ENCODE peak calls at places on chromosomes 1 and 21, in seven cellular contexts. W is testis; F is cardiac fibroblast; N is AG04449; X is Panc1; A is mesenchymal stem cell; Q is CD4-positive, alpha-beta memory T cell. B is an unnamed sample.

GRCh38 chr1:230855886-230856285 is 12.4 kb downstream of the C1orf198 start:
- DNase-seq in W (no peak), F (peak; percentile 25), N (no peak), X (no peak), A (no peak), Q (no peak), B (no peak)

GRCh38 chr21:42711667-42712066 is 58.2 kb downstream of the PDE9A start:
- DNase-seq in W (no peak), F (no peak), N (no peak), X (no peak), A (no peak), Q (no peak), B (no peak)

GRCh38 chr21:46284077-46284644 is 1.2 kb downstream of the MCM3AP start:
- DNase-seq in W (no peak), F (no peak), N (no peak), X (no peak), A (no peak), Q (no peak), B (no peak)

GRCh38 chr1:168623003-168623828 is 46.8 kb downstream of the XCL1 start:
- DNase-seq in W (peak; percentile 23), F (peak; percentile 77), N (no peak), X (no peak), A (peak; percentile 92), Q (no peak), B (peak; percentile 74)

GRCh38 chr1:43451701-43452532 is 1.8 kb downstream of the HYI start:
- DNase-seq in W (no peak), F (no peak), N (no peak), X (no peak), A (no peak), Q (no peak), B (no peak)

GRCh38 chr1:91611498-91611917 is 110.9 kb downstream of the CDC7 start:
- DNase-seq in W (no peak), F (peak; percentile 18), N (no peak), X (no peak), A (no peak), Q (no peak), B (no peak)

GRCh38 chr21:43361127-43361492 is 65.8 kb downstream of the SIK1 start:
- DNase-seq in W (peak; percentile 38), F (peak; percentile 59), N (no peak), X (no peak), A (no peak), Q (no peak), B (no peak)

GRCh38 chr1:39936724-39937491 is 18.0 kb upstream of the MFSD2A start:
- DNase-seq in W (no peak), F (no peak), N (no peak), X (no peak), A (no peak), Q (no peak), B (no peak)

GRCh38 chr1:93567255-93567918 is 114.2 kb downstream of the BCAR3 start:
- DNase-seq in W (peak; percentile 88), F (peak; percentile 95), N (peak; percentile 80), X (no peak), A (peak; percentile 96), Q (no peak), B (peak; percentile 69)

GRCh38 chr1:25695991-25696330 is 79.4 kb downstream of the MAN1C1 start:
- DNase-seq in W (no peak), F (peak; percentile 94), N (peak; percentile 85), X (no peak), A (peak; percentile 96), Q (no peak), B (peak; percentile 90)

GRCh38 chr1:25692560-25692959 is 76.0 kb downstream of the MAN1C1 start:
- DNase-seq in W (no peak), F (no peak), N (no peak), X (no peak), A (no peak), Q (no peak), B (no peak)

GRCh38 chr1:25694591-25695007 is 78.0 kb downstream of the MAN1C1 start:
- DNase-seq in W (no peak), F (no peak), N (no peak), X (no peak), A (peak; percentile 70), Q (no peak), B (no peak)

GRCh38 chr1:25695066-25695990 is 78.7 kb downstream of the MAN1C1 start:
- DNase-seq in W (peak; percentile 78), F (peak; percentile 98), N (peak; percentile 95), X (no peak), A (peak; percentile 99), Q (no peak), B (peak; percentile 96)

GRCh38 chr1:25694167-25694566 is 77.6 kb downstream of the MAN1C1 start:
- DNase-seq in W (peak; percentile 68), F (no peak), N (no peak), X (no peak), A (peak; percentile 68), Q (no peak), B (peak; percentile 77)
- H3K4me3 ChIP-seq in W (no peak overlapping the region), F (no peak overlapping the region), N (no peak overlapping the region), X (no peak overlapping the region), A (peak overlapping the region; percentile 28), Q (no peak overlapping the region), B (no peak overlapping the region)

DNA sequence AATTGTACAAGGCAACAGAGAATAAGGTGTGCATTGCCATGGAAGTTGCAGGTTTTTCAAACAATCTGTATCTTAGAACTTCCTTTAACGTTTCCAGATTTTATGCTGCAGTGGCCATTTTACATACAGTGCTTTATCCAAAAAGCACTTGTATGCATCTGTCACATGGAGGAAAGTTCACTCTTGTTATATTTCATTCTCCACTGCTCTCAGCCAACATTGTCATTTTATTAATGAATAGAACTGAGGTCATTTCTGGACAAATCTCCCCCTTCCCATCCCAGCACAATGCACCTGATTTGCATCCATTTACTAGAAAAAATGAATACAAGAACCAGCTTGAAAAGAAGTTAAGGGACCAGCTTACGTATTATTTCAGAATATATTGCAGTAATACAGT is 342.0 kb downstream of the USP25 start:
- DNase-seq in W (no peak), F (no peak), N (no peak), X (no peak), A (no peak), Q (no peak), B (no peak)
- H3K4me3 ChIP-seq in W (peak overlapping the region; percentile 56), F (no peak overlapping the region), N (peak overlapping the region; percentile 59), X (no peak overlapping the region), A (peak overlapping the region; percentile 5), Q (no peak overlapping the region), B (peak overlapping the region; percentile 23)

GRCh38 chr1:154954541-154954940 is 1.4 kb downstream of the PBXIP1 start:
- DNase-seq in W (no peak), F (no peak), N (no peak), X (no peak), A (no peak), Q (no peak), B (no peak)
- H3K4me3 ChIP-seq in W (no peak overlapping the region), F (no peak overlapping the region), N (peak overlapping the region; percentile 66), X (no peak overlapping the region), A (no peak overlapping the region), Q (peak overlapping the region; percentile 90), B (no peak overlapping the region)

GRCh38 chr1:229339086-229339485 is 3.8 kb downstream of the CCSAP start:
- DNase-seq in W (no peak), F (no peak), N (no peak), X (no peak), A (no peak), Q (no peak), B (no peak)
- H3K4me3 ChIP-seq in W (no peak overlapping the region), F (no peak overlapping the region), N (no peak overlapping the region), X (no peak overlapping the region), A (no peak overlapping the region), Q (peak overlapping the region; percentile 9), B (no peak overlapping the region)

GRCh38 chr21:35048183-35048601 is 910 bp downstream of the RUNX1 start:
- DNase-seq in W (no peak), F (no peak), N (no peak), X (no peak), A (peak; percentile 81), Q (no peak), B (no peak)
- H3K4me3 ChIP-seq in W (peak overlapping the region; percentile 13), F (peak overlapping the region; percentile 45), N (peak overlapping the region; percentile 50), X (peak overlapping the region; percentile 30), A (peak overlapping the region; percentile 66), Q (peak overlapping the region; percentile 84), B (peak overlapping the region; percentile 54)

GRCh38 chr1:94919241-94920030 is 7.5 kb downstream of the CNN3 start:
- DNase-seq in W (no peak), F (no peak), N (no peak), X (no peak), A (no peak), Q (no peak), B (no peak)
- H3K4me3 ChIP-seq in W (no peak overlapping the region), F (no peak overlapping the region), N (no peak overlapping the region), X (no peak overlapping the region), A (no peak overlapping the region), Q (no peak overlapping the region), B (no peak overlapping the region)

GRCh38 chr1:100767176-100767876 is 47.8 kb downstream of the VCAM1 start:
- DNase-seq in W (no peak), F (peak; percentile 59), N (no peak), X (no peak), A (no peak), Q (no peak), B (peak; percentile 11)

GRCh38 chr1:100759188-100759587 is 39.6 kb downstream of the VCAM1 start:
- DNase-seq in W (no peak), F (no peak), N (no peak), X (no peak), A (no peak), Q (no peak), B (no peak)

GRCh38 chr1:100757946-100758345 is 38.4 kb downstream of the VCAM1 start:
- DNase-seq in W (no peak), F (no peak), N (no peak), X (no peak), A (no peak), Q (no peak), B (no peak)

GRCh38 chr1:100760511-100760910 is 41.0 kb downstream of the VCAM1 start:
- DNase-seq in W (no peak), F (no peak), N (no peak), X (no peak), A (no peak), Q (no peak), B (no peak)

GRCh38 chr1:100762461-100762860 is 42.9 kb downstream of the VCAM1 start:
- DNase-seq in W (no peak), F (no peak), N (no peak), X (no peak), A (no peak), Q (no peak), B (no peak)
- H3K4me3 ChIP-seq in W (no peak overlapping the region), F (no peak overlapping the region), N (no peak overlapping the region), X (no peak overlapping the region), A (no peak overlapping the region), Q (no peak overlapping the region), B (no peak overlapping the region)

GRCh38 chr1:11653616-11654570 is at the start of gene FBXO2:
- DNase-seq in W (peak; percentile 53), F (no peak), N (no peak), X (no peak), A (peak; percentile 49), Q (peak; percentile 9), B (no peak)
- H3K4me3 ChIP-seq in W (peak within 1 kb of the TSS; percentile 71), F (peak within 1 kb of the TSS; percentile 59), N (peak within 1 kb of the TSS; percentile 64), X (peak within 1 kb of the TSS; percentile 68), A (peak within 1 kb of the TSS; percentile 75), Q (peak within 1 kb of the TSS; percentile 55), B (peak within 1 kb of the TSS; percentile 68)

DNA sequence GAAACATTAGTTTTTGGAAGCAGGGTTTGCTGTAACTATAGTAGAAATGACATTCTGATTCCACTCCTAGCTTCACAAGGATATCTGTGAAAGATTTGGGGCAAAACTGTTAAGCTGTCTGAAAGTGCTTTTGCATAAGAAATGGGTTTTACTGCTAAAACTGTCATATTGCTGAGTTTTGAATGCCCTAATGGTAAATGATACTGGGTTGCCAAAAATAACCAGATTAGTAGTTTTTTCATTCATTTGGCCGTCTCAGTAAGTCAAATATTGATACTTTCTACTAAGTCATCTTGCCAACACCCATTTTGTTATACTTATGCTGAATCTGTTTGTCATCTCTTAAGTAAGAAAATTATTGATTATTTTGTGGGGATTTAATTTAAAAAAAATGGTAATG is 399 bp upstream of the PTPRC start:
- DNase-seq in W (no peak), F (no peak), N (no peak), X (no peak), A (no peak), Q (no peak), B (no peak)
- H3K4me3 ChIP-seq in W (no peak overlapping the region), F (no peak overlapping the region), N (no peak overlapping the region), X (no peak overlapping the region), A (no peak overlapping the region), Q (peak overlapping the region; percentile 78), B (no peak overlapping the region)